ENCODE peak calls at places on chromosomes 2 and 18, in five cellular contexts. P, F, W, O and E are unnamed samples.

GRCh38 chr2:45968946-45969584 is 317.6 kb downstream of the PRKCE start:
- DNase-seq in P (no peak), F (no peak), W (no peak), O (peak), E (no peak)

GRCh38 chr2:181037922-181038321 is 57.5 kb downstream of the UBE2E3 start:
- DNase-seq in P (no peak), F (no peak), W (no peak), O (peak), E (no peak)

GRCh38 chr2:170966648-170967396 is 37.8 kb downstream of the GORASP2 start:
- DNase-seq in P (no peak), F (no peak), W (peak), O (no peak), E (no peak)

GRCh38 chr2:168536925-168537466 is 80.9 kb downstream of the CERS6 start:
- DNase-seq in P (no peak), F (no peak), W (no peak), O (no peak), E (no peak)

GRCh38 chr2:68645523-68645922 is 2.1 kb downstream of the PROKR1 start:
- DNase-seq in P (no peak), F (no peak), W (no peak), O (no peak), E (no peak)

GRCh38 chr2:66508358-66509071 is 73.6 kb downstream of the MEIS1 start:
- DNase-seq in P (no peak), F (no peak), W (peak), O (peak), E (peak)

GRCh38 chr2:217220228-217221013 is 360.6 kb upstream of the TNP1 start:
- DNase-seq in P (no peak), F (no peak), W (no peak), O (peak), E (no peak)

GRCh38 chr18:49878567-49878966 is 65.2 kb upstream of the ACAA2 start:
- DNase-seq in P (no peak), F (no peak), W (no peak), O (peak), E (no peak)

GRCh38 chr2:231568785-231569435 is 23.8 kb upstream of the TEX44 start:
- DNase-seq in P (no peak), F (no peak), W (no peak), O (no peak), E (no peak)

GRCh38 chr2:36453652-36454051 is 98.1 kb downstream of the CRIM1 start:
- DNase-seq in P (no peak), F (no peak), W (no peak), O (no peak), E (no peak)

GRCh38 chr18:43914017-43914416 is 636.7 kb upstream of the SYT4 start:
- DNase-seq in P (no peak), F (no peak), W (no peak), O (no peak), E (no peak)

GRCh38 chr2:206154197-206154596 is 5.0 kb downstream of the NDUFS1 start:
- DNase-seq in P (peak), F (no peak), W (no peak), O (no peak), E (peak)

GRCh38 chr18:10436160-10436559 is 18.3 kb upstream of the APCDD1 start:
- DNase-seq in P (no peak), F (no peak), W (no peak), O (no peak), E (no peak)

GRCh38 chr2:9972621-9973445 is 21.3 kb downstream of the GRHL1 start:
- DNase-seq in P (no peak), F (no peak), W (no peak), O (peak), E (no peak)

GRCh38 chr18:35691625-35692024 is 110.1 kb downstream of the GALNT1 start:
- DNase-seq in P (no peak), F (no peak), W (no peak), O (no peak), E (no peak)

GRCh38 chr18:3269241-3269640 is 7.3 kb downstream of the MYL12B start:
- DNase-seq in P (no peak), F (no peak), W (no peak), O (no peak), E (no peak)

GRCh38 chr2:127188797-127189196 is 31.3 kb downstream of the CYP27C1 start:
- DNase-seq in P (no peak), F (no peak), W (no peak), O (no peak), E (no peak)

GRCh38 chr2:108926561-108927380 is 62.2 kb downstream of the EDAR start:
- DNase-seq in P (no peak), F (no peak), W (no peak), O (no peak), E (no peak)

GRCh38 chr2:240986787-240987411 is 11.5 kb upstream of the SNED1 start:
- DNase-seq in P (no peak), F (no peak), W (no peak), O (peak), E (no peak)

GRCh38 chr2:45068643-45069140 is 59.4 kb upstream of the SIX2 start:
- DNase-seq in P (no peak), F (no peak), W (no peak), O (no peak), E (no peak)

GRCh38 chr2:239157766-239158165 is 243.1 kb downstream of the HDAC4 start:
- DNase-seq in P (no peak), F (no peak), W (peak), O (no peak), E (peak)

GRCh38 chr2:166331468-166331867 is 44.3 kb downstream of the SCN9A start:
- DNase-seq in P (no peak), F (no peak), W (no peak), O (no peak), E (no peak)

GRCh38 chr2:84748339-84748738 is 132.5 kb downstream of the TRABD2A start:
- DNase-seq in P (no peak), F (no peak), W (no peak), O (no peak), E (no peak)

GRCh38 chr2:64213607-64214275 is 69.5 kb upstream of the PELI1 start:
- DNase-seq in P (no peak), F (no peak), W (no peak), O (no peak), E (no peak)

GRCh38 chr2:241595600-241596140 is 37.1 kb downstream of the BOK start:
- DNase-seq in P (no peak), F (no peak), W (peak), O (no peak), E (peak)

GRCh38 chr18:43893001-43893637 is 615.8 kb upstream of the SYT4 start:
- DNase-seq in P (no peak), F (no peak), W (no peak), O (peak), E (no peak)

GRCh38 chr2:82779981-82780380 is 1679.1 kb downstream of the SUCLG1 start:
- DNase-seq in P (no peak), F (no peak), W (no peak), O (no peak), E (no peak)